ENCODE peak calls at places on chromosomes 6 and 20, in nine cellular contexts. One of them, this sample, is unnamed.

GRCh38 chr6:52155791-52156576 is 30.2 kb upstream of the IL17A start:
- DNase-seq in HFFc6: no peak
- DNase-seq in GM12865: peak; percentile 92
- DNase-seq in IMR-90: no peak
- DNase-seq in cardiac fibroblast: no peak
- DNase-seq in astrocyte: peak; percentile 7
- DNase-seq in H9: peak; percentile 63
- DNase-seq in heart right ventricle: no peak
- DNase-seq in GM10248: peak; percentile 24
- DNase-seq in this sample: no peak

GRCh38 chr6:13563009-13563408 is 11.4 kb upstream of the SIRT5 start:
- DNase-seq in HFFc6: no peak
- DNase-seq in GM12865: no peak
- DNase-seq in IMR-90: no peak
- DNase-seq in cardiac fibroblast: no peak
- DNase-seq in astrocyte: no peak
- DNase-seq in H9: no peak
- DNase-seq in heart right ventricle: no peak
- DNase-seq in GM10248: no peak
- DNase-seq in this sample: no peak

GRCh38 chr6:160048471-160048870 is 73.1 kb upstream of the SLC22A1 start:
- DNase-seq in HFFc6: no peak
- DNase-seq in GM12865: no peak
- DNase-seq in IMR-90: no peak
- DNase-seq in cardiac fibroblast: no peak
- DNase-seq in astrocyte: no peak
- DNase-seq in H9: no peak
- DNase-seq in heart right ventricle: no peak
- DNase-seq in GM10248: no peak
- DNase-seq in this sample: no peak

GRCh38 chr20:48702388-48703041 is 125.3 kb downstream of the PREX1 start:
- DNase-seq in HFFc6: no peak
- DNase-seq in GM12865: no peak
- DNase-seq in IMR-90: no peak
- DNase-seq in cardiac fibroblast: no peak
- DNase-seq in astrocyte: no peak
- DNase-seq in H9: no peak
- DNase-seq in heart right ventricle: no peak
- DNase-seq in GM10248: no peak
- DNase-seq in this sample: no peak

GRCh38 chr6:166929534-166930189 is 26.7 kb downstream of the RNASET2 start:
- DNase-seq in HFFc6: no peak
- DNase-seq in GM12865: no peak
- DNase-seq in IMR-90: no peak
- DNase-seq in cardiac fibroblast: no peak
- DNase-seq in astrocyte: no peak
- DNase-seq in H9: no peak
- DNase-seq in heart right ventricle: no peak
- DNase-seq in GM10248: no peak
- DNase-seq in this sample: no peak

GRCh38 chr6:18371010-18371409 is 16.1 kb upstream of the RNF144B start:
- DNase-seq in HFFc6: no peak
- DNase-seq in GM12865: no peak
- DNase-seq in IMR-90: no peak
- DNase-seq in cardiac fibroblast: no peak
- DNase-seq in astrocyte: no peak
- DNase-seq in H9: no peak
- DNase-seq in heart right ventricle: no peak
- DNase-seq in GM10248: no peak
- DNase-seq in this sample: no peak

GRCh38 chr20:24384865-24385264 is 84.6 kb upstream of the SYNDIG1 start:
- DNase-seq in HFFc6: no peak
- DNase-seq in GM12865: no peak
- DNase-seq in IMR-90: no peak
- DNase-seq in cardiac fibroblast: no peak
- DNase-seq in astrocyte: no peak
- DNase-seq in H9: no peak
- DNase-seq in heart right ventricle: no peak
- DNase-seq in GM10248: no peak
- DNase-seq in this sample: no peak

GRCh38 chr6:84764332-84765049 is at the start of gene TBX18:
- DNase-seq in HFFc6: peak; percentile 99
- DNase-seq in GM12865: no peak
- DNase-seq in IMR-90: peak; percentile 88
- DNase-seq in cardiac fibroblast: peak; percentile 100
- DNase-seq in astrocyte: peak; percentile 84
- DNase-seq in H9: peak; percentile 97
- DNase-seq in heart right ventricle: peak; percentile 88
- DNase-seq in GM10248: no peak
- DNase-seq in this sample: peak; percentile 97

DNA sequence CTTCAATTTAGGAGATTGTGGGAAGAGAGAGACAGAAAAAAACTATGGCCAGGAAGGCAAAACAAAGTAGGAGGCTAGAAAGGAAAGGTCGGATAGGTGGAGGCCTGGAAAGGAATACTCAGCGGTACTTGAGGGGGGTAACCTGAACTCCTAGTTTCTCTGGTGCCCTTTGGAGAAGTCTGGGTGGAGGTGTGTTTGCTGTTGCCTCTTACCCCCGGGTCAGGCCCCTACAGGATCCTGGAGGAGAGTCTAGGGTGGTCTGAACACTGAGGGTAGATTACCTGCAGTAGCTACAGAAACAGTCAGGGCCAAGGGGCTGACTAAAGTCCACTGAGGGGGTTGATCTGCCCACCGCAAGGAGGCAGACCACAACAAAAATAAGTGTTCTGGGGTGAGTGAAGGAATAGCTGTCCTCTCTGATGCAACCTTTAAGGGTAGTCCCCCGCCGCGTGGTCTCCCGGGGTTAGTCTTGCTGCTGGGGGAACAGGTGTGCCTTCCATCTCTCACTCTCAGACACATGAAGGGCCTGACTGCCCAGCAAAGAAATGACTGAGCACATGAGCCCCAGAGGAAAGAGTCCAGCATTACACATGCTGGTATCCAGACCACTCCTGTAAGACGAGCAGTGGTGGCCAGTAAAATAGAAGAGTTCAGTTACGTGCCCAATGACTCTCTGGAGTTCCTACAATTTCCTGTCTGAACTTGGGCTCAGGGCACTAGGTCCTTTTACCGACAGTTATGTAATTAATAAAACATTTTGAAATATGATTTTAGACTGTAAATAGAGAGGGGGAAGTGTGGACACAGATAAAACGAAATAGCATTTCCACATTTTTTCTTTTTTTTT is 59.5 kb downstream of the MTHFD1L start:
- DNase-seq in HFFc6: no peak
- DNase-seq in GM12865: peak; percentile 9
- DNase-seq in IMR-90: peak; percentile 35
- DNase-seq in cardiac fibroblast: peak; percentile 29
- DNase-seq in astrocyte: no peak
- DNase-seq in H9: no peak
- DNase-seq in heart right ventricle: no peak
- DNase-seq in GM10248: no peak
- DNase-seq in this sample: peak; percentile 90
- TF ChIP-seq CTCF in HFFc6: peak; percentile 19
- TF ChIP-seq CTCF in GM12865: no peak
- TF ChIP-seq CTCF in IMR-90: no peak
- TF ChIP-seq CTCF in cardiac fibroblast: no peak
- TF ChIP-seq CTCF in astrocyte: no peak
- TF ChIP-seq CTCF in H9: no peak
- TF ChIP-seq CTCF in heart right ventricle: no peak
- TF ChIP-seq CTCF in GM10248: no peak
- TF ChIP-seq CTCF in this sample: peak; percentile 48

GRCh38 chr6:37742401-37742760 is 44.7 kb upstream of the MDGA1 start:
- DNase-seq in HFFc6: no peak
- DNase-seq in GM12865: no peak
- DNase-seq in IMR-90: no peak
- DNase-seq in cardiac fibroblast: no peak
- DNase-seq in astrocyte: no peak
- DNase-seq in H9: no peak
- DNase-seq in heart right ventricle: no peak
- DNase-seq in GM10248: no peak
- DNase-seq in this sample: no peak

GRCh38 chr6:37745748-37746147 is 48.1 kb upstream of the MDGA1 start:
- DNase-seq in HFFc6: no peak
- DNase-seq in GM12865: no peak
- DNase-seq in IMR-90: no peak
- DNase-seq in cardiac fibroblast: no peak
- DNase-seq in astrocyte: no peak
- DNase-seq in H9: no peak
- DNase-seq in heart right ventricle: no peak
- DNase-seq in GM10248: no peak
- DNase-seq in this sample: no peak

GRCh38 chr6:37738216-37738615 is 40.5 kb upstream of the MDGA1 start:
- DNase-seq in HFFc6: no peak
- DNase-seq in GM12865: no peak
- DNase-seq in IMR-90: no peak
- DNase-seq in cardiac fibroblast: no peak
- DNase-seq in astrocyte: no peak
- DNase-seq in H9: no peak
- DNase-seq in heart right ventricle: no peak
- DNase-seq in GM10248: no peak
- DNase-seq in this sample: no peak

GRCh38 chr6:37739618-37740017 is 41.9 kb upstream of the MDGA1 start:
- DNase-seq in HFFc6: no peak
- DNase-seq in GM12865: no peak
- DNase-seq in IMR-90: no peak
- DNase-seq in cardiac fibroblast: no peak
- DNase-seq in astrocyte: no peak
- DNase-seq in H9: no peak
- DNase-seq in heart right ventricle: no peak
- DNase-seq in GM10248: no peak
- DNase-seq in this sample: no peak

DNA sequence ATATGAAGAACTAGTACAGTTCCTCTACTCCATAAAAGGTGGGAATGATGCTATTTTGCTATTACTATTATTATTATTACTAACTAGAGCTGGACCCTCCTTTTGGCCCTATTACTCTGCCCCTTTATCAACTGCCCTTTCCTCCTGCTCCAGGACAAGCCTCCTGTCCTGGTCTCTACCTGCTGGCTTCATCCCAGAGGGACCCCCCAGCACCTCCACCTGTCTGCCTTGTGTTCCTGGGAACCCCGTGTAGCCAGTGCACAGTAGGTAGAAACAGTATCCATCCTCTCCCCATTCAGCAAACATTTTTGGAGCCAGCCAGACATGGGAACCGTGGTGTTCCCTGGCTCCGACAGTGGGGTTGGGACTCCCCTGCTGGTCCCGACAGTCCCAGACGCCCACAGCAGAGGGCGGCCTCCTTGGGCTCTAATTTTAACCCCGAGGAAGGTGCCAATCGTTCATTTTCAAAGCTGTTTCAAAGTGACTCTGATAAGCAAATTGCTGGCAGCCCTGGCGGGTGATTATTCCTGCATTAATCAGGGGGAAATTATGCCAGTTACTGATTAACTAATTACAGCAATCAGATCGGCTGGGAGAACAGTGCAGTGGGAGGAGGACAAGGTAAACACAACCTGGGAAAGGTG is 44.2 kb upstream of the MDGA1 start:
- DNase-seq in HFFc6: no peak
- DNase-seq in GM12865: no peak
- DNase-seq in IMR-90: no peak
- DNase-seq in cardiac fibroblast: peak; percentile 20
- DNase-seq in astrocyte: no peak
- DNase-seq in H9: peak; percentile 56
- DNase-seq in heart right ventricle: peak; percentile 12
- DNase-seq in GM10248: no peak
- DNase-seq in this sample: peak; percentile 9
- TF ChIP-seq CTCF in HFFc6: peak; percentile 35
- TF ChIP-seq CTCF in GM12865: peak; percentile 19
- TF ChIP-seq CTCF in IMR-90: no peak
- TF ChIP-seq CTCF in cardiac fibroblast: peak; percentile 54
- TF ChIP-seq CTCF in astrocyte: peak; percentile 29
- TF ChIP-seq CTCF in H9: peak; percentile 66
- TF ChIP-seq CTCF in heart right ventricle: peak; percentile 34
- TF ChIP-seq CTCF in GM10248: peak; percentile 30
- TF ChIP-seq CTCF in this sample: peak; percentile 47

GRCh38 chr20:58813369-58813768 is 37.3 kb downstream of the GNAS-AS1 start:
- DNase-seq in HFFc6: no peak
- DNase-seq in GM12865: no peak
- DNase-seq in IMR-90: no peak
- DNase-seq in cardiac fibroblast: no peak
- DNase-seq in astrocyte: no peak
- DNase-seq in H9: no peak
- DNase-seq in heart right ventricle: no peak
- DNase-seq in GM10248: no peak
- DNase-seq in this sample: no peak

GRCh38 chr20:58808296-58809046 is 42.2 kb downstream of the GNAS-AS1 start:
- DNase-seq in HFFc6: no peak
- DNase-seq in GM12865: no peak
- DNase-seq in IMR-90: peak; percentile 29
- DNase-seq in cardiac fibroblast: no peak
- DNase-seq in astrocyte: peak; percentile 67
- DNase-seq in H9: no peak
- DNase-seq in heart right ventricle: no peak
- DNase-seq in GM10248: no peak
- DNase-seq in this sample: no peak

GRCh38 chr20:58810879-58811250 is 39.8 kb downstream of the GNAS-AS1 start:
- DNase-seq in HFFc6: no peak
- DNase-seq in GM12865: no peak
- DNase-seq in IMR-90: no peak
- DNase-seq in cardiac fibroblast: no peak
- DNase-seq in astrocyte: no peak
- DNase-seq in H9: no peak
- DNase-seq in heart right ventricle: no peak
- DNase-seq in GM10248: no peak
- DNase-seq in this sample: no peak

GRCh38 chr20:58810116-58810878 is 40.4 kb downstream of the GNAS-AS1 start:
- DNase-seq in HFFc6: no peak
- DNase-seq in GM12865: no peak
- DNase-seq in IMR-90: peak; percentile 4
- DNase-seq in cardiac fibroblast: no peak
- DNase-seq in astrocyte: peak; percentile 61
- DNase-seq in H9: no peak
- DNase-seq in heart right ventricle: no peak
- DNase-seq in GM10248: no peak
- DNase-seq in this sample: no peak

DNA sequence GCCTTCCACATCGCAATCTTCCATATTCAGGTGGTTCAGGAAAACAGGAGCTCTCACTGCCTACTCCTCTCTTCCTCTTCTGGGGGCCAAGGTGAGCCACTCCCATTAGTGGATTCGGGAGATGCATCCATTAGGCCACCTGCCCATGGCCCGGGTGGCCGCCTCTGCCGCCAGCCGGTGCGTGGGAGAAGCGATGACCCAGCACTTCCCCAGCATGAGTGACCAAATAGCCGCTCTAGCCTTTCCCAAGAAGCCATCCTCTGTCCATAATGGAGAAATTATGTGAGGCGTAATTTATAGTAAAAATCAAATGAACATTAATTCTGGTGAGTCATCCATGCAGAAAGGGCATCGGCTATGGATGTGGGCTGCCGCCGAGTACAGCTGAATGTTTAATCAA is 39.4 kb downstream of the GNAS-AS1 start:
- DNase-seq in HFFc6: no peak
- DNase-seq in GM12865: no peak
- DNase-seq in IMR-90: no peak
- DNase-seq in cardiac fibroblast: no peak
- DNase-seq in astrocyte: no peak
- DNase-seq in H9: no peak
- DNase-seq in heart right ventricle: no peak
- DNase-seq in GM10248: no peak
- DNase-seq in this sample: no peak
- TF ChIP-seq CTCF in HFFc6: no peak
- TF ChIP-seq CTCF in GM12865: no peak
- TF ChIP-seq CTCF in IMR-90: no peak
- TF ChIP-seq CTCF in cardiac fibroblast: no peak
- TF ChIP-seq CTCF in astrocyte: no peak
- TF ChIP-seq CTCF in H9: no peak
- TF ChIP-seq CTCF in heart right ventricle: no peak
- TF ChIP-seq CTCF in GM10248: no peak
- TF ChIP-seq CTCF in this sample: no peak

DNA sequence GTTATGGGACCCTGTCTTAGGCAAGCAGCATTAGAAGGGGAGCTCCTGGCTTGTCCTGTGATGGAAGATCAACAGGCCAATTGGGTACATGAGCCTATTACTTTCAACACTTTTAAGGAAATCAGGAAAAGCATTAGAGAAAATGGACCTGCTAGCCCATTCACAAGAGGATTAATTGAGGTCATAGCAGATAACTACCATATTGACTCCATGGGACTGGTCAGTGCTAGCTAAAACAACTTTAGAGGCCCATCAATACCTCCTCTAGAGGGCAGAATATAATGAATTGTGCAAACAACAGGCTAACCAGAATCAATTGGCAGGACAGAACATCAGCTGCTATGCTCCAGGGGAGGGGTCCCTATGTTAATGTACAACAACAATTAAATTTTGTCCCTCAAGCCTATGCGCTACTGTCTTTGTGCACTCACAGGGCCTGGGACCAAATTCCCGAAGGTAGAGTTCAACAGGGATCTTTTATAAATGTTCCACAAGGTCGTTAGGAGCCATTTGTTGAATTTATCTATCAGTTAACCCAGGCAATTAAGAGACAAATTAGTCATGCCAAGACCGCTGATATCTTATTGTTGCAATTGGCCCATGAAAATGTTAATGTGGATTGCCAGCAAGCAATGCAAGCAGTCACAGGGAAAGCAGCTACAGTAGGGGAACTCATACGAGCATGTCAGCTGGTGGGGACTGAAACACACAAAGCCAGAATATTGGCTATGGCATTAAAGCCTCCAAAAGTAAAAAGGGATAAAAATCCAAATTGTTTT is 106.6 kb upstream of the BTN3A2 start:
- DNase-seq in HFFc6: no peak
- DNase-seq in GM12865: peak; percentile 21
- DNase-seq in IMR-90: no peak
- DNase-seq in cardiac fibroblast: no peak
- DNase-seq in astrocyte: no peak
- DNase-seq in H9: no peak
- DNase-seq in heart right ventricle: no peak
- DNase-seq in GM10248: no peak
- DNase-seq in this sample: no peak
- TF ChIP-seq CTCF in HFFc6: peak; percentile 60
- TF ChIP-seq CTCF in GM12865: peak; percentile 13
- TF ChIP-seq CTCF in IMR-90: peak; percentile 12
- TF ChIP-seq CTCF in cardiac fibroblast: peak; percentile 15
- TF ChIP-seq CTCF in astrocyte: peak; percentile 13
- TF ChIP-seq CTCF in H9: peak; percentile 55
- TF ChIP-seq CTCF in heart right ventricle: no peak
- TF ChIP-seq CTCF in GM10248: peak; percentile 35
- TF ChIP-seq CTCF in this sample: peak; percentile 3

This sample was measured in fibroblast of the aortic adventitia.